ENCODE peak calls at places on chromosomes 11 and 22, in five cellular contexts. T, U, R, Y and P are unnamed samples.

GRCh38 chr11:65578134-65578533 is 2.3 kb downstream of the EHBP1L1 start:
- DNase-seq in R (no peak), T (no peak), Y (no peak), U (no peak), P (no peak)

GRCh38 chr11:84564180-84564866 is 1062.8 kb downstream of the DLG2 start:
- DNase-seq in Y (no peak), R (peak), T (peak), U (no peak), P (peak)

GRCh38 chr11:77079666-77080065 is 12.9 kb downstream of the CAPN5 start:
- DNase-seq in Y (no peak), U (no peak), R (no peak), T (no peak), P (no peak)

GRCh38 chr11:47154738-47155570 is 21.7 kb downstream of the ARFGAP2 start:
- DNase-seq in U (no peak), R (no peak), Y (no peak), T (peak), P (no peak)

GRCh38 chr22:22044153-22044552 is 61.6 kb upstream of the TOP3B start:
- DNase-seq in T (no peak), U (no peak), R (no peak), Y (no peak), P (no peak)

GRCh38 chr22:20015971-20016733 is 471 bp downstream of the ARVCF start:
- DNase-seq in R (no peak), T (peak), U (peak), Y (peak), P (no peak)

GRCh38 chr22:46875089-46875488 is 112.6 kb downstream of the TBC1D22A start:
- DNase-seq in T (no peak), U (no peak), R (no peak), Y (no peak), P (no peak)

GRCh38 chr22:46934746-46935491 is 172.5 kb downstream of the TBC1D22A start:
- DNase-seq in U (no peak), R (peak), Y (no peak), T (no peak), P (peak)

GRCh38 chr11:665707-666281 is 28.7 kb downstream of the DRD4 start:
- DNase-seq in Y (no peak), U (no peak), R (no peak), T (no peak), P (peak)

GRCh38 chr11:10998674-10999073 is 140.8 kb upstream of the ZBED5 start:
- DNase-seq in T (no peak), Y (no peak), R (no peak), U (no peak), P (no peak)

GRCh38 chr11:16511109-16511806 is 154.9 kb upstream of the SOX6 start:
- DNase-seq in T (no peak), R (peak), U (no peak), Y (no peak), P (no peak)

GRCh38 chr11:117861151-117862018 is 15.1 kb downstream of the FXYD6 start:
- DNase-seq in R (no peak), U (no peak), T (no peak), Y (no peak), P (no peak)

GRCh38 chr22:27372969-27373670 is 428.4 kb downstream of the MN1 start:
- DNase-seq in R (no peak), Y (peak), T (peak), U (peak), P (no peak)

GRCh38 chr11:78651923-78652602 is 77.4 kb upstream of the NARS2 start:
- DNase-seq in R (no peak), Y (no peak), T (no peak), U (no peak), P (no peak)

GRCh38 chr11:46808804-46809431 is 37.2 kb downstream of the CKAP5 start:
- DNase-seq in R (peak), Y (no peak), U (no peak), T (peak), P (no peak)

GRCh38 chr11:47918882-47919495 is 61.4 kb upstream of the PTPRJ start:
- DNase-seq in R (no peak), Y (peak), U (no peak), T (no peak), P (peak)

GRCh38 chr11:32137263-32137662 is 46.4 kb downstream of the RCN1 start:
- DNase-seq in R (peak), U (no peak), Y (no peak), T (no peak), P (peak)

GRCh38 chr22:22866381-22867111 is 21.1 kb upstream of the IGLL5 start:
- DNase-seq in R (no peak), Y (no peak), T (no peak), U (no peak), P (peak)

GRCh38 chr11:7635137-7635536 is 38.2 kb downstream of the CYB5R2 start:
- DNase-seq in U (no peak), R (no peak), Y (no peak), T (no peak), P (no peak)

GRCh38 chr11:11403763-11404725 is 51.0 kb upstream of the CSNK2A3 start:
- DNase-seq in Y (peak), T (no peak), U (no peak), R (peak), P (peak)

GRCh38 chr11:130155106-130155505 is 4.5 kb upstream of the ST14 start:
- DNase-seq in T (peak), R (no peak), Y (no peak), U (no peak), P (no peak)

GRCh38 chr11:94897330-94897768 is 76.0 kb downstream of the CWC15 start:
- DNase-seq in R (peak), T (peak), U (no peak), Y (no peak), P (peak)

GRCh38 chr22:38738475-38739070 is 17.2 kb downstream of the SUN2 start:
- DNase-seq in T (no peak), Y (peak), U (no peak), R (no peak), P (no peak)

GRCh38 chr22:22927888-22928665 is 40.5 kb downstream of the IGLL5 start:
- DNase-seq in Y (no peak), T (no peak), U (no peak), R (no peak), P (peak)

GRCh38 chr11:91800208-91800914 is 424.3 kb upstream of the FAT3 start:
- DNase-seq in U (no peak), T (no peak), R (no peak), Y (no peak), P (no peak)

GRCh38 chr11:78341841-78342240 is 75.8 kb downstream of the GAB2 start:
- DNase-seq in T (no peak), Y (no peak), R (no peak), U (no peak), P (no peak)

GRCh38 chr11:114262681-114263509 is 33.3 kb upstream of the NNMT start:
- DNase-seq in R (peak), T (peak), Y (no peak), U (peak), P (peak)

GRCh38 chr11:17540807-17541206 is 3.4 kb downstream of the USH1C start:
- DNase-seq in R (no peak), U (no peak), T (no peak), Y (no peak), P (no peak)

GRCh38 chr22:43532301-43533050 is 120.7 kb downstream of the MPPED1 start:
- DNase-seq in T (no peak), R (no peak), Y (no peak), U (no peak), P (no peak)

GRCh38 chr11:82775736-82776346 is 42.2 kb upstream of the FAM181B start:
- DNase-seq in Y (no peak), T (peak), R (no peak), U (no peak), P (peak)
- TF ChIP-seq CTCF in Y (peak), T (peak), R (peak), U (peak), P (peak)

GRCh38 chr22:36816635-36817428 is at the start of gene PVALB:
- DNase-seq in T (no peak), U (no peak), Y (peak), R (no peak), P (peak)
- H3K4me3 ChIP-seq in T (no peak), U (peak), Y (peak), R (no peak), P (no peak)

GRCh38 chr11:63766501-63767270 is 1.9 kb downstream of the ZFTA start:
- DNase-seq in T (no peak), Y (no peak), R (no peak), U (no peak), P (no peak)

GRCh38 chr11:63767415-63768231 is 952 bp downstream of the ZFTA start:
- DNase-seq in Y (peak), T (peak), R (peak), U (peak), P (peak)

GRCh38 chr11:63769044-63769718 is 606 bp upstream of the ZFTA start:
- DNase-seq in T (peak), U (peak), Y (peak), R (no peak), P (no peak)

GRCh38 chr11:63769719-63770443 is 1.3 kb upstream of the ZFTA start:
- DNase-seq in T (no peak), U (no peak), Y (no peak), R (no peak), P (no peak)

GRCh38 chr11:63768232-63769043 is at the start of gene ZFTA:
- DNase-seq in U (peak), T (peak), R (no peak), Y (peak), P (peak)
- TF ChIP-seq CTCF in U (peak), T (peak), R (peak), Y (peak), P (peak)

GRCh38 chr11:133872160-133872559 is 26.8 kb upstream of the SPATA19 start:
- DNase-seq in R (no peak), T (no peak), U (no peak), Y (no peak), P (no peak)
- H3K4me3 ChIP-seq in R (no peak), T (no peak), U (no peak), Y (no peak), P (no peak)

GRCh38 chr11:58058276-58059010 is 27.7 kb downstream of the OR6Q1 start:
- DNase-seq in Y (peak), T (no peak), U (peak), R (no peak), P (no peak)

GRCh38 chr11:58060535-58060934 is 29.8 kb downstream of the OR6Q1 start:
- DNase-seq in R (no peak), U (no peak), Y (no peak), T (no peak), P (peak)

GRCh38 chr11:58059011-58059358 is 28.2 kb downstream of the OR6Q1 start:
- DNase-seq in R (peak), T (no peak), Y (no peak), U (no peak), P (peak)

GRCh38 chr11:58061813-58062212 is 31.1 kb downstream of the OR6Q1 start:
- DNase-seq in U (no peak), R (peak), T (no peak), Y (no peak), P (peak)

GRCh38 chr11:58060939-58061672 is 30.4 kb downstream of the OR6Q1 start:
- DNase-seq in T (no peak), Y (no peak), R (no peak), U (no peak), P (peak)
- TF ChIP-seq CTCF in T (no peak), Y (no peak), R (no peak), U (no peak), P (peak)

GRCh38 chr11:8809185-8809584 is 101.8 kb upstream of the AKIP1 start:
- DNase-seq in T (no peak), U (no peak), Y (no peak), R (no peak), P (peak)

GRCh38 chr11:8805256-8805655 is 105.7 kb upstream of the AKIP1 start:
- DNase-seq in T (no peak), U (no peak), Y (no peak), R (no peak), P (no peak)

GRCh38 chr11:8808226-8808585 is 102.8 kb upstream of the AKIP1 start:
- DNase-seq in Y (no peak), U (no peak), T (no peak), R (no peak), P (no peak)

GRCh38 chr11:8807544-8808225 is 103.3 kb upstream of the AKIP1 start:
- DNase-seq in Y (no peak), T (no peak), R (peak), U (no peak), P (peak)

GRCh38 chr11:8806974-8807373 is 104.0 kb upstream of the AKIP1 start:
- DNase-seq in R (no peak), U (no peak), T (no peak), Y (no peak), P (no peak)
- H3K4me3 ChIP-seq in R (no peak), U (no peak), T (no peak), Y (no peak), P (peak)

DNA sequence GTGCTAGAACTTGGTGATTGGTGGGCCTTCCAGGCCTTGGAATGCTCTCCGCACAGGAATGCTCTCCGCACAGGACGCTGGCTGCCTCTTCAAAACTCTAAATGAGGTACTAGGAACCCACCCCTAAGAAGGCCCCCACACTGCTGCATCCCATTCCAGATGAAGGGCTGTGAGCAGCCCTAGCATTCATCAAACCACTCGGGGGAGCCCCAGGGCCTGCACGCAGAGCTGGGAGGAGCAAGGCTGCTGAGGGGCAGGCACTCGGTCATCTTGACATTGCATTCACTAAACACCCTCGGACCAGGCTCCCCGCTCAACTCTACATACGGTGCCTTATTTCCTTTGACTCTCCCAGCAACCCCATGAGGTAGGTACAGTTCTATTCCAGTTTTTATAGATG is 49.2 kb upstream of the EMID1 start:
- DNase-seq in Y (no peak), R (no peak), T (no peak), U (peak), P (no peak)
- TF ChIP-seq CTCF in Y (no peak), R (peak), T (peak), U (no peak), P (no peak)

GRCh38 chr22:42214625-42215415 is 55.6 kb downstream of the TCF20 start:
- DNase-seq in R (peak), Y (no peak), T (no peak), U (no peak), P (no peak)

GRCh38 chr22:42222140-42222539 is 48.3 kb downstream of the TCF20 start:
- DNase-seq in U (no peak), Y (no peak), T (no peak), R (no peak), P (no peak)

GRCh38 chr22:42217752-42218280 is 52.6 kb downstream of the TCF20 start:
- DNase-seq in R (no peak), Y (no peak), U (no peak), T (no peak), P (no peak)

DNA sequence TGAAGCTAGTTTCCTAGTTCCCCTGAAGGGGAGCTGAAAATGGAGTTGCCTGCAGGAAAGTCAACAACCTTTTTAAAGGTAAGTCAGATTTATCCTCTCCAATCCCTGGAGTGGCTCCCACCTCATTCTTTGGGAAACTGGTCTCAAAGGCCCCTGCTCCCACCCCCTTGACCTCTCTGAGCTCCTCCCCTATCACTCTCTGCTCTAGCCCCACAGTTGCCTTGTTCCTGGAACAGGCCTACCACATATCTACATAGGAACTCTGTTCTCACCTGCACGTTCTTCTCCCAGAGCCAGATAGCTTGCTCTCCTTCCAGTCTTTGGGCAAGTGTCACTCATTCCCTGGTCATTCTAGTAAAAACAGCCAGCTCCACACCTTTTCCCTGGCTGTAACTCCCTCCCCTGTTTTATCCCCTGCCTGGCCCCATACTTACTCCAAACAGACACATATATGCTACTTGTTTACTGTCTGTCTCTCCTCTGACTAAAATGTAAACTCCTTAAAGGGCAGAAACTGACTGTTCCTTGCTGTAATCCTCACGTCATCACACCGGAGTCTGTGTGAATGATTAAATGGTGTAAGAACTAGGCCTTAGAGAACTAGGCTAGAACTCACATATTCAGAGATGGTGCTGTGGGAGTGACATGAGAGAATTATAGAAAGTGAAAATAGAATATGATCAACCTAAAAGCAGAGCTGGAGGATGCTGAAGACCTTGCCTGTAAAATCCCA is 53.3 kb downstream of the TCF20 start:
- DNase-seq in Y (no peak), U (no peak), T (no peak), R (no peak), P (no peak)
- H3K4me3 ChIP-seq in Y (no peak), U (no peak), T (no peak), R (no peak), P (no peak)

DNA sequence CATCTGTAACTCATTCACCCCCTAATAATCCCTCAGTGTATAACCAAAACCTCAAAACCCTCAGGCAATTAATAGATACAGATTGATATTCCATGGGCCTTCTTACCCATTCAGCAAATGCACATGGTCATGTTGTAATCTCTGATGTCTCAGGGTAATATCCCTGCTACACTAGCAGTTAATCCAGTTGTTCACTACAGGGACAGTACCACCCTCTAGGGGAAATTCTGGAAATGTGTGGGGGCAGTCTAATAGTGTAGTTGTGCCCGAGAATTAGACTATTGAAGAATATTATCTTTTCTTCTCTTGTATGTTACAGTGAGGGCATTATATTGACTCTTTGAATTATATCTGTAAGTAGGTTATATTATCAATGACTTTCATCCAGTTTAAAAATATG is 175.4 kb downstream of the CWF19L2 start:
- DNase-seq in T (no peak), R (no peak), Y (no peak), U (no peak), P (no peak)
- TF ChIP-seq CTCF in T (no peak), R (no peak), Y (no peak), U (no peak), P (no peak)

DNA sequence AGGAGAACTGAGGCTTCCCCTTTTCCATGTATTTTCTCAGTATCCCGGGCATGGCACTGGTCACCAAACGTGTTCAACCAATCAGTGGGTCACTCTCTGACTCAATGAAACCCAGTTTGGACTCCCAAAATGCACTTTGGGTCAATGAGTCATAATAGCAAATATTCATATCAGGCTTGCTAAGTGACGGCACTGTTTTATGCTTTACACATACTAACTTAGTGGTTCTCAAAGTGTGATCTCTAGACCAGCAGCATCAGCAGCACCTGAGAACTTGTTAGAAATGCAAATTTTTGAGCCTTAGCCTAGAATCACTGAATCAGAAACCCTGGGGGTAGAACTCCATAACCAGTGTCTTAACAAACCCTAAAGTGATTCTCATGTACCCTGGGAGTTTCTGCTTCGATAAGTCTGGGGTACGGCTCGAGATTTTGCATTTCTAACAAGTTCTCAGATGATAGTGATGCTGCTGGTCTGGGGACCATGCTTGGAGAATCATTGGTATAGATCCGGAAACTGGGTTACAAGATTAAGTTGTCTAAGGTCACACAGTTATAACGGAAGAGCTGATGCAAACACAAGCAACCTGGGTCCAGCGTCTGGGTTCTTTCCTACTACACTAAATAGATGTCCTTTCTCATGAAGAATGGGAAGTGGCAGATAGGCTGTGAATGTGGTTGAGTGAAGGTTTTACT is 35.6 kb downstream of the ETS1 start:
- DNase-seq in U (no peak), T (peak), R (no peak), Y (no peak), P (no peak)
- H3K4me3 ChIP-seq in U (no peak), T (peak), R (no peak), Y (no peak), P (no peak)